ENCODE peak calls at places on chromosomes 11 and 22, in nine cellular contexts. One of them, this sample, is unnamed.

GRCh38 chr11:4095509-4096230 is 1.1 kb downstream of the RRM1 start:
- DNase-seq in hypothalamus: no peak
- DNase-seq in prostate gland: no peak
- DNase-seq in D341Med: no peak
- DNase-seq in endothelial cell: no peak
- DNase-seq in AG04450: no peak
- DNase-seq in activated CD8-positive, alpha-beta memory T cell treated with anti-CD3 and anti-CD28 coated beads, Interleukin-2, amount 50 U/mL, for 48 hours: no peak
- DNase-seq in T-cell: no peak
- DNase-seq in kidney tubule cell: peak; percentile 63
- DNase-seq in this sample: no peak

GRCh38 chr11:59787255-59787588 is 23.4 kb downstream of the MRPL16 start:
- DNase-seq in hypothalamus: no peak
- DNase-seq in prostate gland: no peak
- DNase-seq in D341Med: no peak
- DNase-seq in endothelial cell: no peak
- DNase-seq in AG04450: no peak
- DNase-seq in activated CD8-positive, alpha-beta memory T cell treated with anti-CD3 and anti-CD28 coated beads, Interleukin-2, amount 50 U/mL, for 48 hours: no peak
- DNase-seq in T-cell: no peak
- DNase-seq in kidney tubule cell: no peak
- DNase-seq in this sample: no peak

GRCh38 chr22:26702906-26703830 is 45.8 kb downstream of the MIAT start:
- DNase-seq in hypothalamus: no peak
- DNase-seq in prostate gland: no peak
- DNase-seq in D341Med: no peak
- DNase-seq in endothelial cell: no peak
- DNase-seq in AG04450: peak; percentile 24
- DNase-seq in activated CD8-positive, alpha-beta memory T cell treated with anti-CD3 and anti-CD28 coated beads, Interleukin-2, amount 50 U/mL, for 48 hours: no peak
- DNase-seq in T-cell: no peak
- DNase-seq in kidney tubule cell: no peak
- DNase-seq in this sample: no peak

GRCh38 chr11:64917663-64917995 is 620 bp upstream of the ATG2A start:
- DNase-seq in hypothalamus: no peak
- DNase-seq in prostate gland: no peak
- DNase-seq in D341Med: no peak
- DNase-seq in endothelial cell: no peak
- DNase-seq in AG04450: no peak
- DNase-seq in activated CD8-positive, alpha-beta memory T cell treated with anti-CD3 and anti-CD28 coated beads, Interleukin-2, amount 50 U/mL, for 48 hours: no peak
- DNase-seq in T-cell: no peak
- DNase-seq in kidney tubule cell: no peak
- DNase-seq in this sample: no peak

GRCh38 chr11:7186190-7186589 is 65.5 kb upstream of the SYT9 start:
- DNase-seq in hypothalamus: no peak
- DNase-seq in prostate gland: no peak
- DNase-seq in D341Med: no peak
- DNase-seq in endothelial cell: no peak
- DNase-seq in AG04450: no peak
- DNase-seq in activated CD8-positive, alpha-beta memory T cell treated with anti-CD3 and anti-CD28 coated beads, Interleukin-2, amount 50 U/mL, for 48 hours: no peak
- DNase-seq in T-cell: no peak
- DNase-seq in kidney tubule cell: no peak
- DNase-seq in this sample: no peak

GRCh38 chr11:67310246-67311050 is 7.1 kb downstream of the SSH3 start:
- DNase-seq in hypothalamus: no peak
- DNase-seq in prostate gland: no peak
- DNase-seq in D341Med: no peak
- DNase-seq in endothelial cell: no peak
- DNase-seq in AG04450: no peak
- DNase-seq in activated CD8-positive, alpha-beta memory T cell treated with anti-CD3 and anti-CD28 coated beads, Interleukin-2, amount 50 U/mL, for 48 hours: no peak
- DNase-seq in T-cell: no peak
- DNase-seq in kidney tubule cell: no peak
- DNase-seq in this sample: no peak

GRCh38 chr22:39409630-39410029 is 10.1 kb downstream of the TAB1 start:
- DNase-seq in hypothalamus: no peak
- DNase-seq in prostate gland: no peak
- DNase-seq in D341Med: no peak
- DNase-seq in endothelial cell: no peak
- DNase-seq in AG04450: no peak
- DNase-seq in activated CD8-positive, alpha-beta memory T cell treated with anti-CD3 and anti-CD28 coated beads, Interleukin-2, amount 50 U/mL, for 48 hours: no peak
- DNase-seq in T-cell: no peak
- DNase-seq in kidney tubule cell: no peak
- DNase-seq in this sample: no peak

GRCh38 chr11:872799-873198 is 30.1 kb downstream of the TSPAN4 start:
- DNase-seq in hypothalamus: no peak
- DNase-seq in prostate gland: no peak
- DNase-seq in D341Med: no peak
- DNase-seq in endothelial cell: no peak
- DNase-seq in AG04450: no peak
- DNase-seq in activated CD8-positive, alpha-beta memory T cell treated with anti-CD3 and anti-CD28 coated beads, Interleukin-2, amount 50 U/mL, for 48 hours: no peak
- DNase-seq in T-cell: no peak
- DNase-seq in kidney tubule cell: no peak
- DNase-seq in this sample: no peak

GRCh38 chr11:72703281-72704008 is 29.2 kb upstream of the PDE2A start:
- DNase-seq in hypothalamus: no peak
- DNase-seq in prostate gland: no peak
- DNase-seq in D341Med: peak; percentile 53
- DNase-seq in endothelial cell: no peak
- DNase-seq in AG04450: no peak
- DNase-seq in activated CD8-positive, alpha-beta memory T cell treated with anti-CD3 and anti-CD28 coated beads, Interleukin-2, amount 50 U/mL, for 48 hours: no peak
- DNase-seq in T-cell: no peak
- DNase-seq in kidney tubule cell: no peak
- DNase-seq in this sample: no peak

GRCh38 chr22:22939537-22940368 is 52.1 kb downstream of the IGLL5 start:
- DNase-seq in hypothalamus: no peak
- DNase-seq in prostate gland: no peak
- DNase-seq in D341Med: no peak
- DNase-seq in endothelial cell: no peak
- DNase-seq in AG04450: no peak
- DNase-seq in activated CD8-positive, alpha-beta memory T cell treated with anti-CD3 and anti-CD28 coated beads, Interleukin-2, amount 50 U/mL, for 48 hours: no peak
- DNase-seq in T-cell: no peak
- DNase-seq in kidney tubule cell: no peak
- DNase-seq in this sample: no peak

GRCh38 chr11:112302226-112302868 is 41.7 kb upstream of the PLET1 start:
- DNase-seq in hypothalamus: no peak
- DNase-seq in prostate gland: no peak
- DNase-seq in D341Med: no peak
- DNase-seq in endothelial cell: no peak
- DNase-seq in AG04450: no peak
- DNase-seq in activated CD8-positive, alpha-beta memory T cell treated with anti-CD3 and anti-CD28 coated beads, Interleukin-2, amount 50 U/mL, for 48 hours: no peak
- DNase-seq in T-cell: no peak
- DNase-seq in kidney tubule cell: no peak
- DNase-seq in this sample: no peak

GRCh38 chr22:37485006-37485713 is 1.0 kb downstream of the MFNG start:
- DNase-seq in hypothalamus: no peak
- DNase-seq in prostate gland: no peak
- DNase-seq in D341Med: no peak
- DNase-seq in endothelial cell: no peak
- DNase-seq in AG04450: no peak
- DNase-seq in activated CD8-positive, alpha-beta memory T cell treated with anti-CD3 and anti-CD28 coated beads, Interleukin-2, amount 50 U/mL, for 48 hours: peak; percentile 83
- DNase-seq in T-cell: peak; percentile 50
- DNase-seq in kidney tubule cell: no peak
- DNase-seq in this sample: no peak

GRCh38 chr11:118304227-118304808 is at the start of gene CD3E:
- DNase-seq in hypothalamus: no peak
- DNase-seq in prostate gland: no peak
- DNase-seq in D341Med: no peak
- DNase-seq in endothelial cell: no peak
- DNase-seq in AG04450: no peak
- DNase-seq in activated CD8-positive, alpha-beta memory T cell treated with anti-CD3 and anti-CD28 coated beads, Interleukin-2, amount 50 U/mL, for 48 hours: peak; percentile 80
- DNase-seq in T-cell: peak; percentile 59
- DNase-seq in kidney tubule cell: no peak
- DNase-seq in this sample: no peak

GRCh38 chr11:70522613-70523311 is 124.4 kb downstream of the CTTN start:
- DNase-seq in hypothalamus: no peak
- DNase-seq in prostate gland: no peak
- DNase-seq in D341Med: no peak
- DNase-seq in endothelial cell: no peak
- DNase-seq in AG04450: no peak
- DNase-seq in activated CD8-positive, alpha-beta memory T cell treated with anti-CD3 and anti-CD28 coated beads, Interleukin-2, amount 50 U/mL, for 48 hours: no peak
- DNase-seq in T-cell: no peak
- DNase-seq in kidney tubule cell: no peak
- DNase-seq in this sample: no peak

This sample was measured in CMK.